ENCODE peak calls at places on chromosomes 13 and 19, in nine cellular contexts. R is ovary, Q is H1, S is A549, V is upper lobe of left lung, U is stomach, G is SK-N-SH, D is tibial nerve, E is HepG2. C is an unnamed sample.

GRCh38 chr19:2719910-2720776 is 1.0 kb downstream of the DIRAS1 start:
- DNase-seq in R (no peak), Q (no peak), S (no peak), V (no peak), U (no peak), G (peak), D (no peak), E (no peak), C (no peak)

GRCh38 chr13:50198508-50198907 is 183.3 kb downstream of the KCNRG start:
- DNase-seq in R (no peak), Q (no peak), S (no peak), V (no peak), U (no peak), G (no peak), D (no peak), E (no peak), C (no peak)

GRCh38 chr19:18660051-18660910 is 23.2 kb upstream of the CRTC1 start:
- DNase-seq in R (no peak), Q (no peak), S (peak), V (peak), U (no peak), G (no peak), D (peak), E (no peak), C (peak)

GRCh38 chr19:18500820-18501219 is 21.1 kb downstream of the ELL start:
- DNase-seq in R (peak), Q (no peak), S (no peak), V (no peak), U (peak), G (no peak), D (no peak), E (no peak), C (no peak)

GRCh38 chr13:97881556-97881955 is 71.9 kb upstream of the IPO5 start:
- DNase-seq in R (no peak), Q (no peak), S (no peak), V (no peak), U (no peak), G (no peak), D (no peak), E (no peak), C (no peak)

GRCh38 chr13:43865892-43866291 is 13.6 kb downstream of the CCDC122 start:
- DNase-seq in R (no peak), Q (no peak), S (peak), V (no peak), U (no peak), G (no peak), D (no peak), E (no peak), C (no peak)

GRCh38 chr13:99215466-99215865 is 14.8 kb downstream of the UBAC2 start:
- DNase-seq in R (no peak), Q (no peak), S (no peak), V (no peak), U (no peak), G (no peak), D (no peak), E (no peak), C (no peak)

GRCh38 chr19:18841400-18841799 is 9.6 kb downstream of the UPF1 start:
- DNase-seq in R (no peak), Q (no peak), S (no peak), V (no peak), U (no peak), G (no peak), D (no peak), E (no peak), C (no peak)

GRCh38 chr19:39413903-39414608 is 1.6 kb downstream of the PLEKHG2 start:
- DNase-seq in R (peak), Q (no peak), S (peak), V (peak), U (no peak), G (peak), D (no peak), E (peak), C (peak)

GRCh38 chr13:111941845-111942447 is 125.0 kb upstream of the SOX1 start:
- DNase-seq in R (no peak), Q (no peak), S (no peak), V (no peak), U (no peak), G (no peak), D (no peak), E (no peak), C (no peak)

GRCh38 chr19:46818812-46819211 is 30.4 kb upstream of the SLC1A5 start:
- DNase-seq in R (no peak), Q (no peak), S (peak), V (no peak), U (no peak), G (no peak), D (no peak), E (peak), C (no peak)

GRCh38 chr19:42563352-42564210 is 31.1 kb downstream of the CEACAM8 start:
- DNase-seq in R (no peak), Q (no peak), S (peak), V (no peak), U (peak), G (peak), D (no peak), E (peak), C (peak)

GRCh38 chr13:81078048-81078447 is 737.1 kb upstream of the SPRY2 start:
- DNase-seq in R (no peak), Q (no peak), S (no peak), V (no peak), U (no peak), G (no peak), D (no peak), E (no peak), C (no peak)

GRCh38 chr13:99034333-99035085 is 56.6 kb upstream of the DOCK9 start:
- DNase-seq in R (no peak), Q (no peak), S (no peak), V (no peak), U (no peak), G (no peak), D (no peak), E (no peak), C (no peak)

GRCh38 chr13:28637714-28638355 is 21.1 kb upstream of the POMP start:
- DNase-seq in R (no peak), Q (no peak), S (no peak), V (no peak), U (no peak), G (no peak), D (no peak), E (peak), C (no peak)

GRCh38 chr19:33956941-33957340 is 160.3 kb downstream of the KCTD15 start:
- DNase-seq in R (no peak), Q (no peak), S (no peak), V (no peak), U (no peak), G (no peak), D (no peak), E (no peak), C (no peak)

GRCh38 chr13:99997702-99998219 is 16.2 kb downstream of the ZIC2 start:
- DNase-seq in R (no peak), Q (no peak), S (no peak), V (peak), U (no peak), G (no peak), D (no peak), E (no peak), C (no peak)

GRCh38 chr13:99119686-99120085 is 81.0 kb upstream of the UBAC2 start:
- DNase-seq in R (no peak), Q (no peak), S (peak), V (no peak), U (no peak), G (no peak), D (no peak), E (no peak), C (no peak)

GRCh38 chr19:33440241-33440640 is 66.7 kb downstream of the CEBPG start:
- DNase-seq in R (no peak), Q (no peak), S (no peak), V (no peak), U (no peak), G (no peak), D (no peak), E (no peak), C (no peak)

GRCh38 chr13:23610187-23610576 is 40.0 kb downstream of the TNFRSF19 start:
- DNase-seq in R (no peak), Q (no peak), S (no peak), V (no peak), U (no peak), G (no peak), D (no peak), E (peak), C (no peak)

GRCh38 chr13:30766957-30767603 is 31.7 kb downstream of the ALOX5AP start:
- DNase-seq in R (no peak), Q (no peak), S (no peak), V (no peak), U (no peak), G (no peak), D (no peak), E (no peak), C (no peak)

GRCh38 chr19:49851456-49852259 is 699 bp downstream of the PTOV1 start:
- DNase-seq in R (peak), Q (no peak), S (no peak), V (peak), U (no peak), G (peak), D (no peak), E (no peak), C (no peak)

GRCh38 chr19:46890423-46891170 is 29.8 kb downstream of the ARHGAP35 start:
- DNase-seq in R (no peak), Q (no peak), S (peak), V (no peak), U (no peak), G (no peak), D (no peak), E (peak), C (no peak)

GRCh38 chr19:57406516-57407123 is 4.3 kb upstream of the ZNF17 start:
- DNase-seq in R (no peak), Q (peak), S (peak), V (no peak), U (peak), G (peak), D (no peak), E (peak), C (peak)

GRCh38 chr13:100203696-100204367 is 114.9 kb downstream of the PCCA start:
- DNase-seq in R (no peak), Q (no peak), S (no peak), V (no peak), U (no peak), G (no peak), D (no peak), E (no peak), C (no peak)

DNA sequence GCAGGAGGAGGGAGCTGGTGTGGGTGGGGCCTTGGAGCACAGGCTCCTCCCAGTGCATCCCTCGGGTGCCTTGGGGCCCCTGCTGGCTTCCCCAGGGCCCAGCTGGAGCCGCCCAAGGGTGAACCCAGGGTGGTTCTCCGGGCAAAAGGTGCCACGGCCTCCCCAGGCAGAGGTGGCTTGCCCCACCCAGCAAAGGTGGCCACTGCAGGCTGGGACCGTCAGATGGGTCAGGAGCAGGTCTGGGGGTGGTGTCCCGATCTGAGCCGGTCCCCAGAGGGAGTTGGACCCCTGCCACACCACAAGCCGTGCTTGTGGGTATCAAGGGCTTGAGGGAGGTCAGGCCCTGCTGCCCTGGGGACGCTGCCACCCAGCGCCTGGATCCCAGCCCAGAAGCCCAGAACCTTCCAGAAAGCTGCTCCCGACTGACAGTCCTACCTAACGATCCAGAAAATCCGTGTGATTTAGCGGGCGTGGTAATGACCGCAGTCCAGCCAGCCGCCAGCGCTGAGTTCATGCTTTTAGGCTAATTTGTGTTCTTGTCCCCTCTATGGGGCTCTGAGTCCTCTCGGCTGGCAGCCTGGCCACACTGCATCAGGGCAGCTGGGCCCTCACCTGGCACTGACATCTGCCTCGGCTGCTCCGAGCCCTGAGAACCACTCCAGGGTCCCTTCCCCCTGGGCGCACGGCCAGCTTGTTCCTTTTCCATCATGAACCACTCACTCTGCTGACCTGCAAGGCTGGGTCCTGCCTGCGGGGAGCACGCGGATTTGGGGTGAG is 5.0 kb upstream of the GRIN3B start:
- DNase-seq in R (no peak), Q (no peak), S (no peak), V (peak), U (no peak), G (no peak), D (no peak), E (no peak), C (no peak)
- TF ChIP-seq EP300 in R (no peak), Q (no peak), S (no peak), V (no peak), U (no peak), G (no peak), D (no peak), E (no peak), C (no peak)

GRCh38 chr19:12642506-12642905 is 24.0 kb downstream of the MAN2B1 start:
- DNase-seq in R (no peak), Q (no peak), S (no peak), V (peak), U (no peak), G (no peak), D (no peak), E (no peak), C (no peak)

GRCh38 chr19:12638611-12639182 is 27.8 kb downstream of the MAN2B1 start:
- DNase-seq in R (no peak), Q (no peak), S (no peak), V (no peak), U (no peak), G (no peak), D (no peak), E (no peak), C (no peak)

GRCh38 chr19:12641456-12641855 is 25.1 kb downstream of the MAN2B1 start:
- DNase-seq in R (no peak), Q (no peak), S (no peak), V (no peak), U (no peak), G (no peak), D (no peak), E (no peak), C (no peak)

GRCh38 chr19:12636631-12637030 is 25.9 kb downstream of the ZNF791 start:
- DNase-seq in R (no peak), Q (no peak), S (no peak), V (no peak), U (no peak), G (no peak), D (no peak), E (no peak), C (no peak)

DNA sequence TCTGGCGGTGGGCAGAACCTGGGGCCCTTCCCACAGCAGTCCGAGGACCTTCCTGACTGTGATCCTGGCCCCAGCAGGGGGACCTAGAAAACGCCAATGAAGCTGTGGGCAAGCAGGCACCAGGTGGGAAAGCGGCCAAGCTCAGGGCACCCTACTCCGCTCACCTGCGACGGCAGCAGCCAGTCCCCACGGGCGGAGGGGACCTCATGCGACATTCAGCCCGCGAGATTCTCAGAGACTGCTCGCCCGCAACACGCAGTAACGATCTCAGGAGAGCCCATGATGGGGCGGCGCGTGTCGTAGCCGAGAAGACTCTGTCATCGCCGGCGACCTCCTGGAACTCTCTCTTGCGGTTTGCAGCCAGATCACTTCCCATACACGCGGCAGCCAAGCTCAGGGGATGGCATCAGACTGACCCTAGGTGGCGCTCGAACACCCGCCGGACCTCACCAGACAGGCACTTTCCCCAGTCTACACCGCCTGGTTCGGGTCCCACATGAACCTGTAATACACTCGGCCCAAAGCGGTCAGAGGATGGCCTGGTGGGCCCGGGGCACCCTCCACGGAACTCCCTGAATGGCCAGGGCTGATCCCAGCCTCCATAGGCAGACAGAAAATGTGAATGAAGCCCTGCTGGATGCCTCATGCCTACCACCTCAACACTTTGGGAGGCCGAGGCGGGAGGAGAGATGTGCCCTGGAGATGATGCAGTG is 26.5 kb downstream of the MAN2B1 start:
- DNase-seq in R (peak), Q (peak), S (peak), V (peak), U (peak), G (peak), D (peak), E (peak), C (peak)
- TF ChIP-seq EP300 in R (no peak), Q (no peak), S (no peak), V (no peak), U (no peak), G (no peak), D (no peak), E (no peak), C (no peak)

GRCh38 chr19:13981988-13982501 is 24.1 kb downstream of the RFX1 start:
- DNase-seq in R (no peak), Q (no peak), S (no peak), V (peak), U (no peak), G (no peak), D (no peak), E (no peak), C (no peak)
- TF ChIP-seq EP300 in R (no peak), Q (no peak), S (no peak), V (no peak), U (no peak), G (no peak), D (no peak), E (no peak), C (no peak)

GRCh38 chr13:108346376-108346775 is 76.9 kb downstream of the TNFSF13B start:
- DNase-seq in R (no peak), Q (no peak), S (no peak), V (no peak), U (no peak), G (no peak), D (no peak), E (no peak), C (no peak)
- TF ChIP-seq EP300 in R (no peak), Q (no peak), S (no peak), V (no peak), U (no peak), G (no peak), D (no peak), E (no peak), C (no peak)

GRCh38 chr19:52196256-52196967 is 6.6 kb downstream of the PPP2R1A start:
- DNase-seq in R (no peak), Q (no peak), S (no peak), V (no peak), U (no peak), G (no peak), D (no peak), E (no peak), C (no peak)

GRCh38 chr19:52197964-52198363 is 8.1 kb downstream of the PPP2R1A start:
- DNase-seq in R (no peak), Q (no peak), S (no peak), V (no peak), U (no peak), G (no peak), D (no peak), E (no peak), C (no peak)

GRCh38 chr19:52200044-52200443 is 10.2 kb downstream of the PPP2R1A start:
- DNase-seq in R (peak), Q (no peak), S (no peak), V (no peak), U (no peak), G (no peak), D (no peak), E (no peak), C (no peak)

DNA sequence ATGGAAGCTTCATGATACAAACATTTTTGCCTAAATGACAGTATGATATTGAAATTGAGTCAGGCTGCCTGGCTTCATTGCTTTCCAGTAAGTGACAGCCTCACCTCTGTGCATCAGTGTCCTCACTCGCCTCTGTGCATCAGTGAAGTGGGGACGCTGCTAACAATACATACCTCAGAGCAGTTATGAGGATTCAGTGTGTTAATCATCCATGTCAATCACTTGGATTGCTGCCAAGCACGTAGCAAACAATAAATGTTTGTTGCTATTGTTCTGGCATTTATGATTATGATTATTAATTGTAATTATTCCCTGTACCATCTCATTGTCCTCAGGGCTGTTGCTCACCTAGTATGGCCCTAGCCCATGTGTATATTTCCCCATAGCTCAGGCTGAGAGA is 8.8 kb downstream of the PPP2R1A start:
- DNase-seq in R (no peak), Q (no peak), S (no peak), V (no peak), U (no peak), G (no peak), D (no peak), E (no peak), C (no peak)
- TF ChIP-seq EP300 in R (no peak), Q (no peak), S (no peak), V (no peak), U (no peak), G (no peak), D (no peak), E (no peak), C (no peak)

DNA sequence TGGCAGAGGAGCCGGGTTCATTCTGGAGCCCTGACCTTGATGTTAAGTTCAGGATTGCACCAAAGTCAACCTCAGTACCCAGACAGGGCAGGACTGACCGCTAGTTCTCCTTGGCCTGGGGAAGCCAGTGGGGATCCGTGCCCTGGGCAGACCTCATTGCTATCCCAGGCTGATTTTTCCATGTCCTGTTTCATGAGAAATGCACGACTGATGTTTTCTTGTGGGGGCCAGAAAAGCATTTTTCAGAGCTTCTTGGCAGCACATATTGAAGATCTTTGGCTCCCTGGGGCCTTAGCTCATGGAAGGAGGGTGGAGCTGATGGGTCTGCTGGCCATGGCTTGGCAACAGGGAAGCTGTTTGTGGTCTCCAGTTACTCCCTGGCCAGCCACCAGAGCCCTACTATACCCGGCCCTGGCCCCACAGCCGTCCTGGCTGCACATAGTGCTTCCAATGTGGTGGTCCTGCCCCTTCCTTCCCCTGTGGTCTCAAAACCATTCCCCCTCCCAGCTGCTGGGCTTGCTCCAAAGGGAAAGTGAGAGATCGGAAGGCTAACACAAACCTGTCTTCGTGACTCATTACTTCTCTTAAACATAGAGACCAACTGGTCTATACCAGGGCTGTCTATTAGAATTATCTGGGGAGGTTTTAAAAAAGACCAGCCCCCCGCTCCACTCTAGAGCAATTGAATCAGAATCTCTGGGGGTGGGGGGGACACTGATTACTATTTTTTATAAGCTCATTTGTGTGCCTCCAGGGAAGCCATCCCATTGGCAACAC is 11.3 kb downstream of the IL17D start:
- DNase-seq in R (peak), Q (no peak), S (no peak), V (peak), U (no peak), G (no peak), D (peak), E (no peak), C (no peak)
- TF ChIP-seq EP300 in R (no peak), Q (no peak), S (no peak), V (no peak), U (no peak), G (no peak), D (peak), E (no peak), C (no peak)

C was measured in transverse colon.